ENCODE peak calls at places on chromosome 17, in six cellular contexts. L is BJ; R is right atrium auricular region; V is activated naive CD8-positive, alpha-beta T cell treated with anti-CD3 and anti-CD28 coated beads, Interleukin-2, amount 50 U/mL, for 24 hours; U is amniotic stem cell; W is ELR. B is an unnamed sample.

GRCh38 chr17:45294506-45294905 is 22.3 kb downstream of the MAP3K14 start:
- DNase-seq in L (no peak), R (no peak), V (no peak), U (peak), W (peak), B (no peak)

GRCh38 chr17:12261354-12261753 is 240.7 kb downstream of the MAP2K4 start:
- DNase-seq in L (no peak), R (no peak), V (no peak), U (no peak), W (no peak), B (no peak)

GRCh38 chr17:63647065-63647725 is 25.0 kb downstream of the MAP3K3 start:
- DNase-seq in L (no peak), R (no peak), V (no peak), U (no peak), W (peak), B (no peak)

GRCh38 chr17:43673516-43674323 is 12.0 kb upstream of the MEOX1 start:
- DNase-seq in L (no peak), R (peak), V (peak), U (no peak), W (peak), B (peak)

GRCh38 chr17:35715416-35715815 is 16.0 kb upstream of the RASL10B start:
- DNase-seq in L (no peak), R (no peak), V (no peak), U (no peak), W (no peak), B (no peak)

GRCh38 chr17:58195518-58196123 is 3.1 kb downstream of the EPX start:
- DNase-seq in L (no peak), R (no peak), V (no peak), U (no peak), W (no peak), B (no peak)

GRCh38 chr17:80931421-80932265 is 60.0 kb upstream of the CHMP6 start:
- DNase-seq in L (peak), R (no peak), V (no peak), U (peak), W (peak), B (no peak)

GRCh38 chr17:74512624-74513084 is 18.6 kb downstream of the CD300LB start:
- DNase-seq in L (no peak), R (peak), V (peak), U (no peak), W (peak), B (no peak)

GRCh38 chr17:58525239-58525638 is 10.8 kb upstream of the MTMR4 start:
- DNase-seq in L (peak), R (peak), V (no peak), U (no peak), W (peak), B (no peak)

GRCh38 chr17:694239-694638 is 20.4 kb downstream of the VPS53 start:
- DNase-seq in L (peak), R (no peak), V (no peak), U (peak), W (peak), B (no peak)

GRCh38 chr17:78176548-78177025 is 8.2 kb downstream of the SYNGR2 start:
- DNase-seq in L (no peak), R (peak), V (peak), U (peak), W (peak), B (no peak)

GRCh38 chr17:49523706-49524472 is 28.8 kb downstream of the NGFR start:
- DNase-seq in L (no peak), R (no peak), V (peak), U (no peak), W (peak), B (no peak)

GRCh38 chr17:48555183-48555615 is 10.3 kb upstream of the HOXB2 start:
- DNase-seq in L (no peak), R (no peak), V (no peak), U (no peak), W (peak), B (no peak)

GRCh38 chr17:14296511-14296910 is 4.4 kb upstream of the HS3ST3B1 start:
- DNase-seq in L (no peak), R (no peak), V (no peak), U (no peak), W (no peak), B (no peak)

GRCh38 chr17:32783602-32784001 is 93.3 kb downstream of the MYO1D start:
- DNase-seq in L (no peak), R (no peak), V (no peak), U (peak), W (peak), B (no peak)

GRCh38 chr17:83083368-83084201 is 4.2 kb downstream of the METRNL start:
- DNase-seq in L (peak), R (no peak), V (peak), U (peak), W (peak), B (no peak)

GRCh38 chr17:21295036-21295952 is 10.8 kb downstream of the MAP2K3 start:
- DNase-seq in L (no peak), R (no peak), V (no peak), U (no peak), W (no peak), B (no peak)

B was measured in amygdala.